ENCODE peak calls at places on chromosomes 13 and 19, in nine cellular contexts. One of them, this sample, is unnamed.

GRCh38 chr13:33799950-33800592 is 17.9 kb upstream of the RFC3 start:
- DNase-seq in activated B cell treated with CpG ODN at 0.5 μM for 24 hours: no peak
- DNase-seq in substantia nigra: no peak
- DNase-seq in MCF 10A: peak
- DNase-seq in right cardiac atrium: no peak
- DNase-seq in NCI-H1092 treated with DMSO at 0.1 percent for 48 hours: peak
- DNase-seq in HEK293T: peak
- DNase-seq in Peyer's patch: no peak
- DNase-seq in stimulated activated CD8-positive, alpha-beta memory T cell treated with anti-CD3 and anti-CD28 coated beads, Interleukin-4, amount 100 ng/mL, for 1 hour: no peak
- DNase-seq in this sample: peak

GRCh38 chr13:68523838-68524424 is 1293.8 kb upstream of the PCDH9 start:
- DNase-seq in right cardiac atrium: peak
- DNase-seq in activated B cell treated with CpG ODN at 0.5 μM for 24 hours: no peak
- DNase-seq in Peyer's patch: no peak
- DNase-seq in stimulated activated CD8-positive, alpha-beta memory T cell treated with anti-CD3 and anti-CD28 coated beads, Interleukin-4, amount 100 ng/mL, for 1 hour: no peak
- DNase-seq in NCI-H1092 treated with DMSO at 0.1 percent for 48 hours: no peak
- DNase-seq in HEK293T: no peak
- DNase-seq in MCF 10A: no peak
- DNase-seq in substantia nigra: no peak
- DNase-seq in this sample: no peak

GRCh38 chr19:47549341-47549768 is 23.6 kb downstream of the ZNF541 start:
- DNase-seq in right cardiac atrium: no peak
- DNase-seq in stimulated activated CD8-positive, alpha-beta memory T cell treated with anti-CD3 and anti-CD28 coated beads, Interleukin-4, amount 100 ng/mL, for 1 hour: no peak
- DNase-seq in substantia nigra: no peak
- DNase-seq in NCI-H1092 treated with DMSO at 0.1 percent for 48 hours: no peak
- DNase-seq in HEK293T: no peak
- DNase-seq in activated B cell treated with CpG ODN at 0.5 μM for 24 hours: no peak
- DNase-seq in MCF 10A: no peak
- DNase-seq in Peyer's patch: no peak
- DNase-seq in this sample: no peak

GRCh38 chr19:19043481-19043880 is 10.1 kb downstream of the ARMC6 start:
- DNase-seq in right cardiac atrium: peak
- DNase-seq in activated B cell treated with CpG ODN at 0.5 μM for 24 hours: no peak
- DNase-seq in HEK293T: no peak
- DNase-seq in substantia nigra: no peak
- DNase-seq in MCF 10A: no peak
- DNase-seq in stimulated activated CD8-positive, alpha-beta memory T cell treated with anti-CD3 and anti-CD28 coated beads, Interleukin-4, amount 100 ng/mL, for 1 hour: no peak
- DNase-seq in NCI-H1092 treated with DMSO at 0.1 percent for 48 hours: no peak
- DNase-seq in Peyer's patch: no peak
- DNase-seq in this sample: no peak

GRCh38 chr19:39554701-39555311 is 14.8 kb upstream of the EID2 start:
- DNase-seq in stimulated activated CD8-positive, alpha-beta memory T cell treated with anti-CD3 and anti-CD28 coated beads, Interleukin-4, amount 100 ng/mL, for 1 hour: no peak
- DNase-seq in MCF 10A: no peak
- DNase-seq in substantia nigra: no peak
- DNase-seq in HEK293T: no peak
- DNase-seq in right cardiac atrium: no peak
- DNase-seq in NCI-H1092 treated with DMSO at 0.1 percent for 48 hours: no peak
- DNase-seq in activated B cell treated with CpG ODN at 0.5 μM for 24 hours: no peak
- DNase-seq in Peyer's patch: no peak
- DNase-seq in this sample: no peak

GRCh38 chr19:31266731-31267130 is 82.5 kb downstream of the TSHZ3 start:
- DNase-seq in HEK293T: no peak
- DNase-seq in substantia nigra: no peak
- DNase-seq in right cardiac atrium: peak
- DNase-seq in Peyer's patch: no peak
- DNase-seq in NCI-H1092 treated with DMSO at 0.1 percent for 48 hours: no peak
- DNase-seq in stimulated activated CD8-positive, alpha-beta memory T cell treated with anti-CD3 and anti-CD28 coated beads, Interleukin-4, amount 100 ng/mL, for 1 hour: no peak
- DNase-seq in MCF 10A: no peak
- DNase-seq in activated B cell treated with CpG ODN at 0.5 μM for 24 hours: no peak
- DNase-seq in this sample: no peak

GRCh38 chr13:32153056-32153455 is 121.5 kb downstream of the FRY start:
- DNase-seq in NCI-H1092 treated with DMSO at 0.1 percent for 48 hours: no peak
- DNase-seq in stimulated activated CD8-positive, alpha-beta memory T cell treated with anti-CD3 and anti-CD28 coated beads, Interleukin-4, amount 100 ng/mL, for 1 hour: no peak
- DNase-seq in MCF 10A: peak
- DNase-seq in HEK293T: no peak
- DNase-seq in Peyer's patch: no peak
- DNase-seq in right cardiac atrium: no peak
- DNase-seq in activated B cell treated with CpG ODN at 0.5 μM for 24 hours: no peak
- DNase-seq in substantia nigra: no peak
- DNase-seq in this sample: no peak

GRCh38 chr19:48635966-48636858 is 967 bp downstream of the DBP start:
- DNase-seq in right cardiac atrium: peak
- DNase-seq in MCF 10A: no peak
- DNase-seq in NCI-H1092 treated with DMSO at 0.1 percent for 48 hours: peak
- DNase-seq in substantia nigra: peak
- DNase-seq in HEK293T: no peak
- DNase-seq in activated B cell treated with CpG ODN at 0.5 μM for 24 hours: no peak
- DNase-seq in stimulated activated CD8-positive, alpha-beta memory T cell treated with anti-CD3 and anti-CD28 coated beads, Interleukin-4, amount 100 ng/mL, for 1 hour: no peak
- DNase-seq in Peyer's patch: no peak
- DNase-seq in this sample: no peak

GRCh38 chr19:30014770-30015169 is 72.7 kb downstream of the URI1 start:
- DNase-seq in stimulated activated CD8-positive, alpha-beta memory T cell treated with anti-CD3 and anti-CD28 coated beads, Interleukin-4, amount 100 ng/mL, for 1 hour: no peak
- DNase-seq in activated B cell treated with CpG ODN at 0.5 μM for 24 hours: no peak
- DNase-seq in MCF 10A: no peak
- DNase-seq in right cardiac atrium: no peak
- DNase-seq in Peyer's patch: no peak
- DNase-seq in NCI-H1092 treated with DMSO at 0.1 percent for 48 hours: no peak
- DNase-seq in HEK293T: no peak
- DNase-seq in substantia nigra: no peak
- DNase-seq in this sample: no peak

GRCh38 chr19:13153627-13154240 is 3.5 kb downstream of the IER2 start:
- DNase-seq in Peyer's patch: peak
- DNase-seq in MCF 10A: peak
- DNase-seq in activated B cell treated with CpG ODN at 0.5 μM for 24 hours: peak
- DNase-seq in NCI-H1092 treated with DMSO at 0.1 percent for 48 hours: peak
- DNase-seq in right cardiac atrium: peak
- DNase-seq in HEK293T: no peak
- DNase-seq in substantia nigra: no peak
- DNase-seq in stimulated activated CD8-positive, alpha-beta memory T cell treated with anti-CD3 and anti-CD28 coated beads, Interleukin-4, amount 100 ng/mL, for 1 hour: no peak
- DNase-seq in this sample: no peak

GRCh38 chr19:4088975-4089374 is 22.3 kb upstream of the ZBTB7A start:
- DNase-seq in MCF 10A: no peak
- DNase-seq in substantia nigra: no peak
- DNase-seq in NCI-H1092 treated with DMSO at 0.1 percent for 48 hours: no peak
- DNase-seq in activated B cell treated with CpG ODN at 0.5 μM for 24 hours: no peak
- DNase-seq in HEK293T: no peak
- DNase-seq in stimulated activated CD8-positive, alpha-beta memory T cell treated with anti-CD3 and anti-CD28 coated beads, Interleukin-4, amount 100 ng/mL, for 1 hour: no peak
- DNase-seq in Peyer's patch: peak
- DNase-seq in right cardiac atrium: no peak
- DNase-seq in this sample: no peak

GRCh38 chr13:31755803-31756212 is 16.5 kb downstream of the RXFP2 start:
- DNase-seq in right cardiac atrium: no peak
- DNase-seq in MCF 10A: no peak
- DNase-seq in HEK293T: no peak
- DNase-seq in NCI-H1092 treated with DMSO at 0.1 percent for 48 hours: no peak
- DNase-seq in activated B cell treated with CpG ODN at 0.5 μM for 24 hours: no peak
- DNase-seq in Peyer's patch: no peak
- DNase-seq in substantia nigra: no peak
- DNase-seq in stimulated activated CD8-positive, alpha-beta memory T cell treated with anti-CD3 and anti-CD28 coated beads, Interleukin-4, amount 100 ng/mL, for 1 hour: no peak
- DNase-seq in this sample: no peak

GRCh38 chr13:50712469-50712868 is 131.0 kb downstream of the DLEU7 start:
- DNase-seq in Peyer's patch: no peak
- DNase-seq in HEK293T: no peak
- DNase-seq in NCI-H1092 treated with DMSO at 0.1 percent for 48 hours: no peak
- DNase-seq in activated B cell treated with CpG ODN at 0.5 μM for 24 hours: no peak
- DNase-seq in substantia nigra: no peak
- DNase-seq in MCF 10A: no peak
- DNase-seq in stimulated activated CD8-positive, alpha-beta memory T cell treated with anti-CD3 and anti-CD28 coated beads, Interleukin-4, amount 100 ng/mL, for 1 hour: no peak
- DNase-seq in right cardiac atrium: no peak
- DNase-seq in this sample: no peak

GRCh38 chr19:49056101-49056901 is 1.2 kb downstream of the CGB7 start:
- DNase-seq in NCI-H1092 treated with DMSO at 0.1 percent for 48 hours: no peak
- DNase-seq in right cardiac atrium: peak
- DNase-seq in substantia nigra: no peak
- DNase-seq in HEK293T: peak
- DNase-seq in MCF 10A: peak
- DNase-seq in Peyer's patch: peak
- DNase-seq in activated B cell treated with CpG ODN at 0.5 μM for 24 hours: peak
- DNase-seq in stimulated activated CD8-positive, alpha-beta memory T cell treated with anti-CD3 and anti-CD28 coated beads, Interleukin-4, amount 100 ng/mL, for 1 hour: no peak
- DNase-seq in this sample: peak